ENCODE peak calls at places on chromosomes 4 and X, in seven cellular contexts. J, I, D, F, N, Y and S are unnamed samples.

GRCh38 chr4:73599182-73599581 is 21.1 kb downstream of the RASSF6 start:
- DNase-seq in J (no peak), I (no peak), D (no peak), F (no peak), N (peak; percentile 56), Y (no peak), S (peak; percentile 65)

GRCh38 chrX:47232197-47232802 is 509 bp upstream of the USP11 start:
- DNase-seq in J (no peak), I (no peak), D (no peak), F (peak; percentile 46), N (no peak), Y (no peak), S (peak; percentile 6)

GRCh38 chr4:98794565-98795205 is 134.2 kb downstream of the EIF4E start:
- DNase-seq in J (peak; percentile 61), I (no peak), D (no peak), F (no peak), N (peak; percentile 11), Y (peak; percentile 54), S (no peak)

GRCh38 chr4:61273237-61273636 is 73.1 kb downstream of the ADGRL3 start:
- DNase-seq in J (no peak), I (no peak), D (no peak), F (no peak), N (no peak), Y (no peak), S (no peak)

GRCh38 chr4:1336079-1336478 is 10.9 kb upstream of the UVSSA start:
- DNase-seq in J (no peak), I (no peak), D (no peak), F (no peak), N (no peak), Y (no peak), S (no peak)

GRCh38 chr4:95534032-95534431 is 14.7 kb downstream of the UNC5C start:
- DNase-seq in J (no peak), I (no peak), D (no peak), F (no peak), N (no peak), Y (no peak), S (no peak)

GRCh38 chrX:350534-351321 is 32.1 kb upstream of the GTPBP6 start:
- DNase-seq in J (no peak), I (no peak), D (no peak), F (no peak), N (no peak), Y (no peak), S (no peak)

GRCh38 chrX:68945603-68946228 is 116.9 kb downstream of the EFNB1 start:
- DNase-seq in J (no peak), I (no peak), D (no peak), F (peak; percentile 59), N (peak; percentile 72), Y (peak; percentile 5), S (no peak)

GRCh38 chr4:152422817-152423320 is 113.0 kb downstream of the FBXW7 start:
- DNase-seq in J (no peak), I (no peak), D (no peak), F (no peak), N (no peak), Y (no peak), S (no peak)

GRCh38 chr4:90419124-90419711 is 292.0 kb downstream of the CCSER1 start:
- DNase-seq in J (no peak), I (peak; percentile 31), D (no peak), F (peak; percentile 73), N (peak; percentile 22), Y (no peak), S (peak; percentile 28)

GRCh38 chr4:152357206-152357605 is 178.7 kb downstream of the FBXW7 start:
- DNase-seq in J (no peak), I (no peak), D (no peak), F (no peak), N (no peak), Y (no peak), S (no peak)

GRCh38 chr4:175891863-175892262 is 79.8 kb upstream of the GPM6A start:
- DNase-seq in J (no peak), I (peak; percentile 58), D (no peak), F (peak; percentile 42), N (no peak), Y (no peak), S (peak; percentile 68)

GRCh38 chr4:133969202-133969873 is 232.3 kb downstream of the PABPC4L start:
- DNase-seq in J (no peak), I (peak; percentile 61), D (no peak), F (no peak), N (peak; percentile 2), Y (no peak), S (no peak)

GRCh38 chr4:141768954-141769353 is 132.6 kb downstream of the IL15 start:
- DNase-seq in J (no peak), I (peak; percentile 11), D (no peak), F (no peak), N (peak; percentile 90), Y (no peak), S (no peak)

GRCh38 chr4:5988086-5988845 is 30.0 kb downstream of the C4orf50 start:
- DNase-seq in J (no peak), I (no peak), D (no peak), F (peak; percentile 84), N (no peak), Y (no peak), S (no peak)

GRCh38 chrX:67692246-67692645 is 148.4 kb downstream of the AR start:
- DNase-seq in J (no peak), I (no peak), D (no peak), F (no peak), N (no peak), Y (no peak), S (no peak)

GRCh38 chr4:147285751-147286150 is 195.1 kb upstream of the EDNRA start:
- DNase-seq in J (no peak), I (no peak), D (no peak), F (no peak), N (no peak), Y (no peak), S (no peak)

GRCh38 chr4:64935469-64936001 is 526.3 kb upstream of the TECRL start:
- DNase-seq in J (no peak), I (no peak), D (no peak), F (no peak), N (no peak), Y (no peak), S (no peak)

GRCh38 chrX:54043696-54044125 is 562 bp downstream of the PHF8 start:
- DNase-seq in J (peak; percentile 38), I (no peak), D (peak; percentile 25), F (peak; percentile 63), N (peak; percentile 42), Y (peak; percentile 35), S (peak; percentile 52)

GRCh38 chr4:156970501-156971167 is 965 bp downstream of the PDGFC start:
- DNase-seq in J (no peak), I (peak; percentile 40), D (no peak), F (no peak), N (peak; percentile 78), Y (peak; percentile 10), S (no peak)

GRCh38 chrX:150202641-150203248 is 160.4 kb upstream of the MAMLD1 start:
- DNase-seq in J (no peak), I (peak; percentile 19), D (no peak), F (no peak), N (peak; percentile 25), Y (no peak), S (no peak)